ENCODE peak calls at places on chromosomes 16 and 17, in five cellular contexts. L is GM03348, C is activated T-helper 1 cell treated with Interleukin-2 at 50 U/mL for 16 hours, K is iris pigment epithelial cell, E is esophagus squamous epithelium. M is an unnamed sample.

GRCh38 chr17:67245694-67246397 is 850 bp upstream of the HELZ start:
- DNase-seq in L (peak), C (peak), K (no peak), E (no peak), M (no peak)

GRCh38 chr17:70906808-70907207 is 737.5 kb downstream of the KCNJ2 start:
- DNase-seq in L (peak), C (no peak), K (peak), E (no peak), M (no peak)

GRCh38 chr17:48588519-48588918 is 1.5 kb downstream of the HOXB3 start:
- DNase-seq in L (no peak), C (no peak), K (no peak), E (no peak), M (no peak)

GRCh38 chr16:55476625-55477533 is 2.1 kb upstream of the MMP2 start:
- DNase-seq in L (no peak), C (no peak), K (no peak), E (no peak), M (no peak)

GRCh38 chr17:8152112-8152775 is at the start of gene PER1:
- DNase-seq in L (peak), C (peak), K (peak), E (peak), M (peak)

GRCh38 chr17:43467981-43468541 is 15.7 kb upstream of the DHX8 start:
- DNase-seq in L (peak), C (no peak), K (peak), E (no peak), M (no peak)

GRCh38 chr17:75008373-75008772 is 4.1 kb upstream of the MRPL58 start:
- DNase-seq in L (no peak), C (no peak), K (no peak), E (no peak), M (no peak)

GRCh38 chr16:71341881-71342280 is 16.6 kb upstream of the CALB2 start:
- DNase-seq in L (no peak), C (no peak), K (no peak), E (no peak), M (no peak)